ENCODE peak calls at places on chromosomes 16 and 17, in four cellular contexts. K is IMR-90, F is AG04449, P is AG04450. A is an unnamed sample.

GRCh38 chr17:60941028-60941427 is 263.4 kb downstream of the BCAS3 start:
- DNase-seq in P (peak; percentile 86), K (peak; percentile 98), F (peak; percentile 88), A (no peak)

GRCh38 chr16:74605332-74605731 is 1.6 kb downstream of the GLG1 start:
- DNase-seq in F (no peak), K (no peak), P (no peak), A (no peak)

GRCh38 chr16:4594433-4595410 is 20.0 kb downstream of the UBALD1 start:
- DNase-seq in P (no peak), F (no peak), K (no peak), A (no peak)

GRCh38 chr16:9270424-9270823 is 179.0 kb downstream of the HAPSTR1 start:
- DNase-seq in K (no peak), P (no peak), F (no peak), A (no peak)

GRCh38 chr16:90057738-90058173 is 19.4 kb downstream of the PRDM7 start:
- DNase-seq in P (peak; percentile 16), F (peak; percentile 33), K (peak; percentile 90), A (no peak)

GRCh38 chr17:34542700-34543336 is 36.6 kb upstream of the TMEM132E start:
- DNase-seq in K (no peak), P (no peak), F (no peak), A (no peak)

GRCh38 chr17:36667922-36668321 is 66.5 kb downstream of the MRM1 start:
- DNase-seq in K (no peak), F (no peak), P (no peak), A (peak; percentile 2)

GRCh38 chr17:58335779-58336455 is 7.3 kb upstream of the TSPOAP1 start:
- DNase-seq in P (no peak), F (no peak), K (no peak), A (no peak)

GRCh38 chr16:88870608-88871348 is 4.3 kb upstream of the PABPN1L start:
- DNase-seq in K (no peak), P (no peak), F (no peak), A (no peak)

GRCh38 chr17:35612924-35613521 is 25.9 kb downstream of the AP2B1 start:
- DNase-seq in F (peak; percentile 4), K (peak; percentile 65), P (no peak), A (no peak)

GRCh38 chr17:29622337-29623282 is at the start of gene CORO6:
- DNase-seq in K (peak; percentile 23), F (no peak), P (no peak), A (no peak)

GRCh38 chr16:8677481-8677880 is 3.1 kb downstream of the ABAT start:
- DNase-seq in K (no peak), P (no peak), F (peak; percentile 5), A (no peak)

GRCh38 chr17:82096709-82097186 is 1.3 kb downstream of the FASN start:
- DNase-seq in K (no peak), F (no peak), P (no peak), A (no peak)
- TF ChIP-seq CTCF in K (no peak), F (no peak), P (no peak), A (no peak)

GRCh38 chr16:85553436-85554113 is 59.5 kb upstream of the GSE1 start:
- DNase-seq in P (no peak), F (no peak), K (peak; percentile 34), A (no peak)
- TF ChIP-seq CTCF in P (peak; percentile 3), F (peak; percentile 20), K (peak; percentile 15), A (no peak)

DNA sequence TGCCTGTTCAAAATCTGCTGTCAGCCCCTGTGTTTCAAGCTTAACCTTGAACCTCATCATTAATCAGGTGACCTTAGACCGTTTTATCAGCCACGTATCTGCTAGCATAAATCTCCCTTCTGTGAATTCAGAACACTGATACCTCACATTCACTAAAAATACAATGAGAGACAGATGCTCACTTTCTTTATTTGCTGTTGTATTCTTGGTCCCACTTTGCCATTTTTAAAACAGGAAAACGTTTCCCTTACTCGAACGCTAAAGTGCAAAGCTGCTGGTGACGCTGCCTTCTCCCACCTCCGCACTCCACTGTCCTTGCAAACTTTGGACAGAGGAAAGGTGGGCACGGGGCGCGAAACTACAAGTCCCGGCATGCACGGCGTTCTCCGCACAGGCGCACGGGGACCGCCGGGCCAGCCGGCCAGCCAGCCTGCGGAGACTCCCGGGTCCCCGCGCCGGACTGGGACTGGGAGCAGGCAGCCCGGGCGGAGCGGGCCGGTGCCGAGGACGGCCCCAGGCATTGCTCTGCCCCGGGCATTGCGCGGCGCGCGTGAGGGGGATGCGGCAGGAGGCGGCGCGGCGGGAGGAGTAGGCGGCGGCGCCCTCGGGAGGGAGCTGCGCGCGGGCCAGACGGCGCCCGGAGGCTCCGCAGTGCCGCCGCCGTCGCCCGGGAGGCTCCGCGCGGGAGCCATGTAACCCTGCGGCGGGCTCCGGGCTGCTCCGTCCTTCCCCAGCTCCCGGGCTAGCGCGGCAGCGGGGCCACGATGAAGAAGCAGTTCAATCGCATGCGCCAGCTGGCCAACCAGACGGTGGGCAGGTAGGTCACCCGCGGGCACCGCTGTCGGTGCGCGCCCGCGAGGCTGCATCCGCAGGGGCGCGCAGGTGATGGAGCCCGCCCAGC is at the start of gene ARHGAP44:
- DNase-seq in K (peak; percentile 59), F (no peak), P (no peak), A (peak; percentile 9)
- TF ChIP-seq CTCF in K (no peak), F (no peak), P (no peak), A (no peak)

GRCh38 chr17:38507436-38507835 is 79.2 kb downstream of the ARHGAP23 start:
- DNase-seq in F (no peak), K (no peak), P (no peak), A (no peak)
- TF ChIP-seq CTCF in F (no peak), K (no peak), P (no peak), A (no peak)

GRCh38 chr16:590165-590874 is 454 bp downstream of the RAB40C start:
- DNase-seq in K (peak; percentile 47), F (no peak), P (no peak), A (no peak)
- TF ChIP-seq CTCF in K (peak; percentile 10), F (no peak), P (no peak), A (no peak)

DNA sequence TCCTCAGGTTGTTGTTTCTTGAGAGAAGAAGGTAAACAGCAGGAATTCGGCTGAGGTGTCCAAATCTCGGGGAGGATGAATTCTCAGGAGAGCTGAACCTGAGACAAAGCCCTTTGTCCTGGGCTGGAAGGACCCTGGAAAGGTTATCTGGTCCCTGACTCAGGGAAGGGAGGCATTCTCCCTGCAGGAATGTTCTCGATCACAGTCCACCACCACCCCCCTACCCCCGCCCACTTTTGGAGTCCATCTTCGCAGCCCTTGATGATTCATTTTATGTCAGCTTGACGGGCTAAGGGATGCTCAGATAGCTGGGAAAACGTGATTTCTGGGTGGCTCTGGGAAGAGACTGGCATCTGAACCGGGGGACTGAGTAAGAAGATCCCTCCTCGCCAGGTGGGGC is 1.4 kb upstream of the CEP295NL start:
- DNase-seq in P (no peak), F (no peak), K (no peak), A (no peak)
- TF ChIP-seq CTCF in P (no peak), F (no peak), K (no peak), A (no peak)